ENCODE peak calls at places on chromosomes 1 and 21, in seven cellular contexts. U is heart left ventricle, E is pancreas, B is fibroblast of lung, I is BJ, X is transverse colon, H is cardiac fibroblast. O is an unnamed sample.

GRCh38 chr1:6133146-6133895 is 46.8 kb downstream of the CHD5 start:
- DNase-seq in H (no peak), B (no peak), E (no peak), U (no peak), I (no peak), X (no peak), O (no peak)

GRCh38 chr21:39016740-39017315 is 166.4 kb downstream of the PSMG1 start:
- DNase-seq in E (no peak), B (no peak), X (peak), I (peak), U (no peak), H (no peak), O (no peak)

GRCh38 chr1:111813440-111814304 is 58.0 kb downstream of the DDX20 start:
- DNase-seq in I (no peak), E (no peak), B (no peak), X (no peak), U (no peak), H (no peak), O (peak)

GRCh38 chr1:68516066-68516465 is 19.2 kb upstream of the DEPDC1 start:
- DNase-seq in U (no peak), I (no peak), B (peak), H (peak), E (no peak), X (no peak), O (peak)

GRCh38 chr1:242784074-242784473 is 259.6 kb upstream of the PLD5 start:
- DNase-seq in X (no peak), B (no peak), I (no peak), E (no peak), H (no peak), U (no peak), O (no peak)

GRCh38 chr1:23466423-23466989 is 17.5 kb downstream of the ASAP3 start:
- DNase-seq in E (no peak), I (no peak), B (no peak), X (no peak), U (no peak), H (no peak), O (no peak)

GRCh38 chr1:18256318-18257235 is 149.0 kb downstream of the IGSF21 start:
- DNase-seq in X (peak), U (peak), I (no peak), B (peak), E (peak), H (peak), O (peak)

GRCh38 chr1:31828341-31828740 is 12.5 kb upstream of the SPOCD1 start:
- DNase-seq in H (no peak), X (no peak), E (no peak), I (no peak), B (no peak), U (no peak), O (no peak)

GRCh38 chr1:30445449-30445848 is 277.9 kb downstream of the MATN1 start:
- DNase-seq in I (no peak), U (no peak), X (no peak), B (no peak), E (no peak), H (no peak), O (no peak)

DNA sequence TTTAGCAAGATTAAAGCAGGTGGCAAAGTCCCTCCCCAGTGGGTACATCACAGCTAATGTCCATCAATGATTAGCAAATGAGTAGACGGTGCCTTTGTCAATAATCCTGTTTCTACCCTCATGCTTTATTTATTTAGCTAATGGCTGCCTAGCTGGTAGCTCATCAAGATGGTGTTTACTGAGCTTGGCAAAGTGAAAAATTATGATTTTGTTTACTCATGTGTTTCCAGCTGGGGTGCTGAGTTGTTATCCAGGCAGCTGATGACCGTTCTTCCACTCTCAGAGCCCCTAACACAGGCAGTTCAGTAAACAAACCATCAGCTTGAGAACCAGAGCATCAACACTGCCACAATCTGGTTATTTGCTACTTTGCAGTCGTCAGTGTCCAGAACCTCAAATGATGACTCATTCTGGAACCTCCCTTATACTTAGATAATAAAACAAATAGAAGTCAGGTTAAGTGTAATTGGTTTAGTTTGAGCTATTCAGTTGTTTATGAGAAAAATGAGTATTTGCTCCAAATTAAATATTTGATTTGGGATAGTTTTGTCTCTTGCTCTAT is 163.9 kb downstream of the ST6GALNAC5 start:
- DNase-seq in U (no peak), I (peak), B (peak), E (no peak), X (no peak), H (peak), O (peak)
- TF ChIP-seq CTCF in U (no peak), I (peak), B (no peak), E (no peak), X (no peak), H (peak), O (peak)

GRCh38 chr1:152774875-152775274 is at the start of gene LCE1F:
- DNase-seq in B (no peak), U (no peak), E (no peak), I (no peak), H (no peak), X (no peak), O (peak)

GRCh38 chr1:152783095-152783494 is 3.0 kb upstream of the LCE1E start:
- DNase-seq in B (no peak), I (no peak), X (no peak), H (no peak), E (no peak), U (no peak), O (peak)

GRCh38 chr1:152776361-152776760 is 1.4 kb downstream of the LCE1F start:
- DNase-seq in H (no peak), B (no peak), U (no peak), X (no peak), I (no peak), E (no peak), O (no peak)

GRCh38 chr1:152777510-152778137 is 2.7 kb downstream of the LCE1F start:
- DNase-seq in U (no peak), E (no peak), B (no peak), I (no peak), H (no peak), X (no peak), O (peak)
- TF ChIP-seq CTCF in U (no peak), E (no peak), B (peak), I (peak), H (no peak), X (no peak), O (peak)

GRCh38 chr1:19647643-19648042 is 3.5 kb downstream of the NBL1 start:
- DNase-seq in U (no peak), B (no peak), E (no peak), I (no peak), X (peak), H (peak), O (no peak)

GRCh38 chr1:19644761-19645543 is 841 bp downstream of the NBL1 start:
- DNase-seq in E (no peak), U (no peak), X (peak), I (no peak), H (peak), B (no peak), O (peak)

GRCh38 chr1:19645544-19646252 is 1.6 kb downstream of the NBL1 start:
- DNase-seq in B (peak), E (no peak), H (peak), I (no peak), X (peak), U (no peak), O (peak)

GRCh38 chr1:19646771-19647319 is 2.7 kb downstream of the NBL1 start:
- DNase-seq in I (no peak), E (no peak), U (no peak), B (no peak), H (no peak), X (no peak), O (no peak)

GRCh38 chr1:19646366-19646765 is 2.3 kb downstream of the NBL1 start:
- DNase-seq in I (no peak), B (no peak), E (no peak), X (peak), U (no peak), H (no peak), O (peak)
- TF ChIP-seq CTCF in I (no peak), B (no peak), E (no peak), X (no peak), U (no peak), H (no peak), O (no peak)

GRCh38 chr1:175433586-175434267 is 241.2 kb upstream of the KIAA0040 start:
- DNase-seq in X (no peak), B (no peak), H (no peak), E (no peak), I (no peak), U (no peak), O (no peak)

DNA sequence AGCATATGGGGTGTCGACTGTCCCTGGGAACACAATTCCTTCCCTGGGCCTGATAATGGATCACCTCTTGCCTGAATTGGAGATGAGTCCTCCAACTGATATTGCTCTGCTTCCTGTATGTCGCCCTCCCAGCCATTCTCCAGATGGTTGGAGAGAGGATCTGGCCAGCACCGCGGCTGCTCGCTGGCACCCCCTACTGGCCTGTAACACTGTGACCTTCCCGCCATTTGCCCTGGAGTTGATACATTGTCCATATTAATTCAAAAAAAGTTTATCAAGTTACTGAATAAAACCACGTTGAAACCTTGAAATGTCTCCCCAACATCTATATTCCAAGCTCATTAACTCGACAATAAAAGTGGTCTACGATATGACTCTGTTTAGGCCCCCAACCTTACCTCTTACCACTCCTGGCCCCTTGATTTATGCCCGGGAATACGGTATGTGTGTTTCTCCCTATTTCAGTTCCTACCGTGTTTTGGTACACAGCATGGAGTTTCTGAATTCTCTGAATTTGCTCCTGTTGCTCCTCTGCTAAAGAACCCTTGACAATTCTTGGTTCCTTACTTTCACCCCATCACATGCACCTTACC is 241.8 kb upstream of the KIAA0040 start:
- DNase-seq in E (no peak), X (no peak), B (no peak), I (no peak), U (no peak), H (no peak), O (peak)
- TF ChIP-seq CTCF in E (peak), X (peak), B (no peak), I (no peak), U (peak), H (peak), O (peak)

DNA sequence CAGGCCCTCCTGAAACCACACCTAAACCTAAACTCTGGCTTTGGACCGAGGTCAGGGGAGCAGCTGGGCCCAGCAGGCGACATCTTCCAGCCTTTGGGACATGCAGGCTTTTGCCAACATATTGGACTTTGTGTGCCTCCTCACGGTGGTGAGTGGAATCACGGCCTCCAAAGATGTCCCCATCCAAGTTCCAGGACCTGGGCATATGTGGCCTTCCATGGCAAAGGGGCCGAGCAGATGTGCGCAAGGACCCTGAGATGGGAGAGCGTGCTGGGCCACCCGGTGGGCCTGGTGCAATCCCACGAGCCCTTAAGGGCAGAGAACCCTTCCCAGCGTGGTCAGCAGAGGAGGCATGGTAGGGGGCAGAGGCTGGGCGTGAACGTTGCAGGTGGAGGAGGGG is 160.8 kb upstream of the C1orf174 start:
- DNase-seq in U (no peak), X (no peak), B (no peak), H (no peak), E (no peak), I (no peak), O (no peak)
- TF ChIP-seq CTCF in U (no peak), X (no peak), B (no peak), H (no peak), E (no peak), I (no peak), O (no peak)

GRCh38 chr1:175152006-175152652 is 40.4 kb downstream of the KIAA0040 start:
- DNase-seq in B (peak), U (peak), X (peak), E (peak), I (no peak), H (peak), O (peak)
- TF ChIP-seq CTCF in B (peak), U (peak), X (peak), E (peak), I (peak), H (peak), O (peak)

DNA sequence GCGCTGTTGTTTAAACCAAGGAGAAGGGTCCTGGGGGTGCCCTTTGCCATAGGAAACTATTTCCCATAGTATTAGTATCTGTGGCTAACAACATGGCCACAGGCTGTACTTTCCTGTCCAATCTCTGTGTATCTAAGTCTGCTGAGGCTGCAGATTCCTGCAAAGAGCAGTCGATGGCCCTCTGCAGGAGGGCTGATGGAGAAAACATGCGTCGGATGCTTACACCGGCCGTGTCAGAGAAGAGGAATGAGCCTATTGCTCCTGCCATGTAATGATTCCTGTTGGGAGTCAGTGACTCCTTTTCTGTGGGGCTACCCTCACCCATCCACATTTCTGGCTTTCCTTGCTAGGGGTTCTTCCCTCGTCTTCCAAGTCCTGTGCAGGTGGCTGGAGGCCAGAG is 70.5 kb downstream of the KIF26B start:
- DNase-seq in E (no peak), I (no peak), X (no peak), B (peak), U (no peak), H (peak), O (no peak)
- TF ChIP-seq CTCF in E (no peak), I (peak), X (no peak), B (no peak), U (no peak), H (no peak), O (no peak)

DNA sequence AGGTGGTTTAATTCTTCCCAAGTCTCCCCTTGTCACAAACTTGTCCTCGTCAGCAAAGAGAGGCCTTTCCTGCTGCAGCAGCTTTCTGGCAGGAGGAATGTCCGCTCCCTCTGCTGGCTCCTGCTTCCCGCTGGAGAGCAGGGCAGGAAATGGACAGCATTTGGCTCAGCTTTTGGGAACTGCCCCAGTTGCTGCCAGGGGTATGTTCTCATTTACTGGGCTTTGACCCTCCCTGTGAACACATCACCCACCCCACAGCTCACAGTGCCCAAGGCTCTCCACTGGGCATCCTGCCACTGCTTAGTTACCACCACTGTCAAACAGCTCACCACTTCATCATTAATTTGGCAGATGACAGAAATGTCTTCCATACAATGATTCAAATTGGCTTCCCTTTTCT is 75.4 kb downstream of the MRPL37 start:
- DNase-seq in H (peak), I (no peak), X (peak), B (peak), E (peak), U (peak), O (peak)
- TF ChIP-seq CTCF in H (peak), I (peak), X (no peak), B (peak), E (no peak), U (peak), O (no peak)

O was measured in MCF 10A.